ENCODE peak calls at places on chromosome 10, in five cellular contexts. A is kidney epithelial cell, Q is WERI-Rb-1, M is upper lobe of right lung, Z is colonic mucosa. H is an unnamed sample.

GRCh38 chr10:62050941-62051433 is 149.5 kb downstream of the ARID5B start:
- DNase-seq in M (no peak), Q (no peak), Z (no peak), A (peak; percentile 86), H (no peak)

GRCh38 chr10:26627320-26627719 is 70.2 kb upstream of the PDSS1 start:
- DNase-seq in M (no peak), Z (no peak), A (no peak), Q (no peak), H (peak; percentile 62)

GRCh38 chr10:110041479-110041829 is 33.7 kb downstream of the ADD3 start:
- DNase-seq in Z (no peak), A (no peak), Q (no peak), M (no peak), H (no peak)

GRCh38 chr10:130999376-131000202 is 311.9 kb downstream of the TCERG1L start:
- DNase-seq in M (no peak), Z (no peak), Q (no peak), A (no peak), H (no peak)

GRCh38 chr10:26586211-26586610 is 111.3 kb upstream of the PDSS1 start:
- DNase-seq in M (no peak), Q (no peak), Z (no peak), A (no peak), H (no peak)

GRCh38 chr10:98394855-98395440 is 20.0 kb downstream of the PYROXD2 start:
- DNase-seq in A (no peak), Q (no peak), M (no peak), Z (no peak), H (no peak)

GRCh38 chr10:53675201-53675600 is 902.6 kb upstream of the MBL2 start:
- DNase-seq in Z (no peak), A (no peak), M (no peak), Q (no peak), H (no peak)

GRCh38 chr10:61752111-61753011 is 89.6 kb downstream of the CABCOCO1 start:
- DNase-seq in Q (no peak), A (peak; percentile 92), Z (no peak), M (no peak), H (no peak)

GRCh38 chr10:46079831-46080585 is 33.9 kb upstream of the MSMB start:
- DNase-seq in A (no peak), Z (no peak), Q (no peak), M (no peak), H (no peak)

GRCh38 chr10:11609052-11609451 is 2.4 kb downstream of the USP6NL start:
- DNase-seq in M (no peak), Q (no peak), A (no peak), Z (no peak), H (no peak)

GRCh38 chr10:11608159-11608966 is 3.1 kb downstream of the USP6NL start:
- DNase-seq in Z (no peak), M (no peak), A (no peak), Q (no peak), H (no peak)

GRCh38 chr10:11610855-11611247 is 599 bp downstream of the USP6NL start:
- DNase-seq in Q (no peak), Z (peak; percentile 50), A (no peak), M (peak; percentile 76), H (no peak)

GRCh38 chr10:11610151-11610854 is 1.1 kb downstream of the USP6NL start:
- DNase-seq in Q (no peak), Z (no peak), A (no peak), M (no peak), H (no peak)

GRCh38 chr10:11609492-11610093 is 1.9 kb downstream of the USP6NL start:
- DNase-seq in Z (no peak), M (no peak), A (no peak), Q (no peak), H (no peak)
- H3K4me3 ChIP-seq in Z (no peak overlapping the region), M (peak overlapping the region; percentile 74), A (no peak overlapping the region), Q (no peak overlapping the region), H (no peak overlapping the region)

GRCh38 chr10:43272030-43272429 is 5.2 kb upstream of the RASGEF1A start:
- DNase-seq in Q (no peak), A (no peak), M (no peak), Z (no peak), H (no peak)
- H3K27me3 ChIP-seq in Q (peaks cover 10% of the 10 kb centered on the region), A (peaks cover 28% of the 10 kb centered on the region), M (peaks cover 60% of the 10 kb centered on the region), Z (peaks cover 20% of the 10 kb centered on the region), H (peaks cover 21% of the 10 kb centered on the region)

GRCh38 chr10:350981-351501 is 215.8 kb downstream of the ZMYND11 start:
- DNase-seq in A (no peak), Q (no peak), M (peak; percentile 54), Z (no peak), H (peak; percentile 25)
- H3K36me3 ChIP-seq in A (no peaks in the 10 kb centered on the region), Q (no peaks in the 10 kb centered on the region), M (peaks cover 30% of the 10 kb centered on the region), Z (no peaks in the 10 kb centered on the region), H (peaks cover 1% of the 10 kb centered on the region)

GRCh38 chr10:86366902-86367338 is 325 bp upstream of the GRID1 start:
- DNase-seq in Q (peak; percentile 11), M (no peak), Z (no peak), A (no peak), H (no peak)
- H3K4me3 ChIP-seq in Q (peak overlapping the region; percentile 34), M (peak overlapping the region; percentile 45), Z (peak overlapping the region; percentile 29), A (peak overlapping the region; percentile 2), H (peak overlapping the region; percentile 47)

GRCh38 chr10:78476156-78476555 is 442.5 kb downstream of the RPS24 start:
- DNase-seq in M (no peak), Q (no peak), Z (no peak), A (no peak), H (no peak)
- H3K27me3 ChIP-seq in M (peaks cover 9% of the 10 kb centered on the region), Q (no peaks in the 10 kb centered on the region), Z (no peaks in the 10 kb centered on the region), A (no peaks in the 10 kb centered on the region), H (no peaks in the 10 kb centered on the region)

GRCh38 chr10:104021246-104021645 is 54.3 kb downstream of the SLK start:
- DNase-seq in M (no peak), Q (no peak), Z (no peak), A (no peak), H (no peak)
- H3K36me3 ChIP-seq in M (peaks cover 93% of the 10 kb centered on the region), Q (peaks cover 64% of the 10 kb centered on the region), Z (peaks cover 28% of the 10 kb centered on the region), A (peaks cover 1% of the 10 kb centered on the region), H (peaks cover 5% of the 10 kb centered on the region)